ENCODE peak calls at places on chromosomes 4 and X, in six cellular contexts. J, N, W, H, E and A are unnamed samples.

GRCh38 chrX:42495139-42495538 is 282.8 kb downstream of the PPP1R2C start:
- DNase-seq in J (no peak), N (no peak), W (no peak), H (no peak), E (no peak), A (no peak)

GRCh38 chr4:17336524-17336941 is 175.4 kb downstream of the QDPR start:
- DNase-seq in J (peak; percentile 68), N (no peak), W (no peak), H (peak; percentile 48), E (no peak), A (no peak)

GRCh38 chr4:165325732-165326512 is 1.5 kb upstream of the MSMO1 start:
- DNase-seq in J (peak; percentile 93), N (peak; percentile 19), W (no peak), H (peak; percentile 93), E (peak; percentile 59), A (peak; percentile 77)

GRCh38 chrX:41382699-41383645 is 49.0 kb downstream of the DDX3X start:
- DNase-seq in J (peak; percentile 22), N (no peak), W (no peak), H (peak; percentile 34), E (no peak), A (peak; percentile 40)

GRCh38 chrX:47146936-47147859 is 2.2 kb downstream of the RBM10 start:
- DNase-seq in J (no peak), N (no peak), W (no peak), H (no peak), E (no peak), A (no peak)

GRCh38 chr4:55378617-55379467 is 16.9 kb upstream of the TMEM165 start:
- DNase-seq in J (no peak), N (no peak), W (no peak), H (no peak), E (peak; percentile 54), A (no peak)

GRCh38 chrX:73561791-73562190 is 1.2 kb upstream of the CHIC1 start:
- DNase-seq in J (peak; percentile 35), N (no peak), W (no peak), H (peak; percentile 37), E (no peak), A (peak; percentile 44)

GRCh38 chr4:104860227-104861123 is 286.2 kb upstream of the TET2 start:
- DNase-seq in J (peak; percentile 43), N (peak; percentile 16), W (no peak), H (peak; percentile 63), E (peak; percentile 24), A (peak; percentile 81)

GRCh38 chr4:153573881-153574807 is 108.0 kb downstream of the TMEM131L start:
- DNase-seq in J (peak; percentile 76), N (peak; percentile 53), W (no peak), H (peak; percentile 88), E (peak; percentile 65), A (peak; percentile 92)

GRCh38 chr4:5922556-5922955 is 29.7 kb upstream of the CRMP1 start:
- DNase-seq in J (no peak), N (no peak), W (no peak), H (no peak), E (no peak), A (no peak)

DNA sequence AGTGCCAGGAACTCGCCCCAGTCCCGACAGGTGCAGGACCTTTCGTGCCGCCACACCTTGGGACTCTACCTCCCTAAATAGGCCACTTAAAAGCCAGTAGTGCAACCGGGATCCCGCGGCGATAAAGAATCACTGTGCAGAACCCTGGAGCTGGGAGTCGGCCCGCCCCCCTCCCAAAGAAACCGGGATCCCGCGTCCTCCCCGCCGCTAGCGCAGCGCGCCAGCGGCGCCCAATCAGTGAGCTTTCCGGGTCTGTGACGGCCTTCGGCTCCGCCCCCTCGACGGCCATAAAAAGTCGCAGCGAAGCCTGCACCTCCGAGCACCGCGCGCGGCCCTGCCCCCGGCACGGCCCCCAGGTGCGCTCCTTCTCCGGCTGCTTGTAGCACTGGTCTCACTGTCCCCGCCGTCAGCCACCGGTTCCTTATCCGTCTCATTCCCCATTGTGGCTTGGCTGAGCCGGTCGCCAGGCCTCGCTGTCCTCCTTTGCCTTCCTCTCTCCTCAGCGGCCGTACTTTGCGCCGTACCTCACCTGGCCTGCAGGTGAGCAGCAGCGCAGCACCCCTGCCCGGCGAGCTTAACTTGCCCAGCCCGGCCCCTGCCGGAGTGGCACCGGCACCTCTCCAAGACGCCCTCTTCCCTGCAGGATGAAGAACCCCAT is at the start of gene LRAT:
- DNase-seq in J (no peak), N (no peak), W (no peak), H (no peak), E (no peak), A (no peak)
- TF ChIP-seq CTCF in J (no peak), N (no peak), W (no peak), H (no peak), E (no peak), A (no peak)

GRCh38 chr4:22668301-22668700 is 24.4 kb upstream of the GBA3 start:
- DNase-seq in J (peak; percentile 62), N (no peak), W (no peak), H (peak; percentile 22), E (no peak), A (peak; percentile 71)
- TF ChIP-seq CTCF in J (no peak), N (no peak), W (no peak), H (no peak), E (no peak), A (no peak)

DNA sequence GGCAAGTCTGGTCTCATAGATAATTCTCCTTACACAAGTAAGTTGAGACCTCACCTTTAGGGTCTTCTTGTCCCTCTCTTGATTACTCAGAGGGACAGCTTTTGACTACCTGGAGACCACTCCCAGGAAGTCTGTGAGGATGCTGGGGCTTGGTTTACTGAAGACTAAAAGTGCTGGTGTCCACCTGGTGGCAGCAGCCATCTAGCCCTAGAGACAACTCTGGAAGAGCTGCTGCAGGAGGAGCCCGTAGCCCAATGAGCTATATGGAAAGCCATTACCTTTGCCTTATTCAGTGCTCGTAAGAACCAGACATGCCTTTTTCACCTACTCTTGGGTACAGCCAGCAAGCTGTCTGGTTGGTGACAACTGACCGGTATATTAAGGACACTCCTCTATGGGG is 7.3 kb downstream of the FGFBP2 start:
- DNase-seq in J (no peak), N (no peak), W (no peak), H (peak; percentile 23), E (no peak), A (peak; percentile 11)
- TF ChIP-seq CTCF in J (peak; percentile 24), N (no peak), W (no peak), H (peak; percentile 36), E (peak; percentile 26), A (peak; percentile 27)

GRCh38 chr4:100311181-100311580 is 120.9 kb upstream of the DDIT4L start:
- DNase-seq in J (no peak), N (no peak), W (no peak), H (no peak), E (no peak), A (peak; percentile 32)
- TF ChIP-seq CTCF in J (peak; percentile 4), N (no peak), W (no peak), H (peak; percentile 27), E (no peak), A (peak; percentile 29)

DNA sequence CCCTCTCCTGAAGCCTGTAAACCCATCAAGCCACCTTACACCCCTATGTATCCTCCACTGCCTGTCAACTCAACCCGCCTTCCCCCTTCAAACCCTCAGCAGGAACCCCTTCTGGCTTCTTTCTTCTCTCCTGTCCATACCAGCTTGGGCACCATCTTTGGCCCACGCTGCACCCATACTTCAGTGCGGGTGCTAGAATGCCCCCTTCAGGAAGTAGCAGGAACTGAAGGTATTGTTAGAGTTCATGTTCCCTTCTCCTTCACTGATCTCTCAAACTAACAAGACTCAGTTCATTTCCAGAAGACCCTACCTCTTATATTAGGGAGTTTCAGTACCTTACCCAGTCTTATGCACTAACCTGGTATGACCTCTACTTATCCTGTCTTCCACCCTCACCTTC is 1.5 kb upstream of the UGT2B17 start:
- DNase-seq in J (no peak), N (no peak), W (no peak), H (no peak), E (no peak), A (no peak)
- TF ChIP-seq CTCF in J (no peak), N (no peak), W (no peak), H (no peak), E (no peak), A (no peak)

GRCh38 chrX:9957743-9958142 is 9.4 kb upstream of the CLDN34 start:
- DNase-seq in J (no peak), N (no peak), W (no peak), H (no peak), E (no peak), A (no peak)
- TF ChIP-seq CTCF in J (no peak), N (no peak), W (no peak), H (no peak), E (no peak), A (no peak)

GRCh38 chr4:121226362-121226761 is 62.2 kb upstream of the TNIP3 start:
- DNase-seq in J (no peak), N (no peak), W (no peak), H (no peak), E (no peak), A (no peak)

GRCh38 chr4:121228851-121229250 is 64.7 kb upstream of the TNIP3 start:
- DNase-seq in J (no peak), N (no peak), W (no peak), H (no peak), E (no peak), A (no peak)

GRCh38 chr4:121229993-121230392 is 65.9 kb upstream of the TNIP3 start:
- DNase-seq in J (no peak), N (no peak), W (no peak), H (no peak), E (no peak), A (no peak)

GRCh38 chr4:121221608-121222007 is 57.5 kb upstream of the TNIP3 start:
- DNase-seq in J (no peak), N (no peak), W (no peak), H (no peak), E (no peak), A (no peak)

DNA sequence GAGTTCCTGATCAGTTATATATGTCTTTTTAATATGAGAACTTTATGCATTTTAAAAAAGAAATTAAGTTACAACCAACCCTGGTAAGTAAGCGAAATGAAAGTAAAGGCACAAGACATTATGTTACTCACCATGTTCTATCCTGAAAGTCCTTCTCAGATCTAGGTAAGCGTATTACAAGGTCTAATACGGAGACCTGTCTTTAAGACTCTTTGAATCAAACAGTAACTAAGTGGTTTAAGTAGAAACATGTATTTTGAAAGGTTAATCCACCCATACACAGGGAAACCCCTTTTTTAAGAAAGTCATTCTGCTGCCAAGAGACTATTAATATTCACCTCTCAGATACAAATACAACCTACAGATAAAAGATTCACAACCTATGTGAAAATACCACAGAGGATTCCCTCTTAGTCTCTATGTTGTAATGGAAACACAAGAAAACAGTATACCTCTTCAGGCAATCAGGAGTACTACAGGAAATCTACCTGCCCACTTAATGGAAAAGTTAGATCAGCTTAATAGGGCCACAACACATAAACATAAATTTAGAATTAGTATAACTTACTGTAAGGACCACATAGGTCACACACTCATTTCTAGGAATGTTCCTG is 63.2 kb upstream of the TNIP3 start:
- DNase-seq in J (no peak), N (no peak), W (no peak), H (no peak), E (no peak), A (no peak)
- TF ChIP-seq CTCF in J (no peak), N (no peak), W (no peak), H (no peak), E (no peak), A (no peak)

GRCh38 chr4:29081230-29081955 is 1638.8 kb upstream of the PCDH7 start:
- DNase-seq in J (no peak), N (no peak), W (no peak), H (peak; percentile 28), E (no peak), A (peak; percentile 14)
- TF ChIP-seq CTCF in J (no peak), N (no peak), W (peak; percentile 61), H (peak; percentile 46), E (no peak), A (no peak)